ENCODE peak calls at places on chromosomes 6 and 20, in ten cellular contexts. M is HFFc6; F is naive thymus-derived CD8-positive, alpha-beta T cell; C is NCI-H2081; R is activated CD8-positive, alpha-beta memory T cell treated with anti-CD3 and anti-CD28 coated beads for 24 hours; Z is neuronal stem cell; V is SIG-M5; W is amygdala; E is dermis blood vessel endothelial cell; U is stimulated activated CD8-positive, alpha-beta memory T cell treated with anti-CD3 and anti-CD28 coated beads, Interleukin-15, amount 100 ng/mL, for 4 hours. T is an unnamed sample.

GRCh38 chr20:34941224-34941623 is 14.4 kb downstream of the GSS start:
- DNase-seq in U (no peak), M (no peak), R (no peak), C (no peak), Z (no peak), F (no peak), E (peak), W (no peak), V (no peak), T (no peak)

GRCh38 chr6:69881322-69882151 is 15.2 kb downstream of the COL19A1 start:
- DNase-seq in C (no peak), M (no peak), F (no peak), V (no peak), U (no peak), Z (no peak), E (no peak), R (no peak), W (no peak), T (no peak)

GRCh38 chr6:111200823-111201134 is 113.5 kb downstream of the SLC16A10 start:
- DNase-seq in V (no peak), Z (no peak), C (no peak), R (no peak), U (no peak), F (no peak), E (no peak), W (no peak), M (no peak), T (no peak)

GRCh38 chr20:50251992-50252491 is 61.4 kb downstream of the CEBPB start:
- DNase-seq in Z (no peak), M (peak), V (no peak), W (no peak), E (no peak), C (no peak), R (no peak), U (no peak), F (no peak), T (no peak)

GRCh38 chr6:103783344-103783743 is 1076.4 kb downstream of the HACE1 start:
- DNase-seq in F (no peak), Z (no peak), C (no peak), R (no peak), V (no peak), M (no peak), W (no peak), E (peak), U (no peak), T (no peak)

GRCh38 chr20:59010995-59011873 is 4.2 kb upstream of the CTSZ start:
- DNase-seq in E (peak), V (no peak), C (no peak), F (no peak), M (peak), U (no peak), Z (no peak), W (no peak), R (peak), T (peak)

GRCh38 chr6:2663123-2663522 is 87.6 kb downstream of the MYLK4 start:
- DNase-seq in Z (no peak), F (no peak), C (no peak), V (no peak), R (no peak), U (no peak), W (no peak), M (no peak), E (no peak), T (no peak)

GRCh38 chr20:44041001-44041400 is 126.3 kb downstream of the TOX2 start:
- DNase-seq in C (no peak), Z (no peak), R (no peak), F (no peak), E (no peak), V (no peak), W (no peak), U (no peak), M (no peak), T (no peak)

GRCh38 chr6:14934011-14934410 is 311.9 kb upstream of the JARID2 start:
- DNase-seq in V (no peak), W (no peak), E (no peak), U (no peak), F (no peak), C (no peak), Z (no peak), R (no peak), M (no peak), T (no peak)

GRCh38 chr6:152309648-152310047 is 327.5 kb downstream of the SYNE1 start:
- DNase-seq in Z (no peak), E (no peak), M (no peak), V (no peak), F (peak), C (no peak), W (no peak), U (peak), R (peak), T (no peak)

GRCh38 chr6:42199106-42199981 is 4.6 kb upstream of the GUCA1B start:
- DNase-seq in M (peak), U (no peak), R (no peak), Z (no peak), C (no peak), V (no peak), E (no peak), F (no peak), W (no peak), T (no peak)

GRCh38 chr6:169978615-169979161 is 227.3 kb downstream of the ERMARD start:
- DNase-seq in F (no peak), C (no peak), V (no peak), E (peak), U (no peak), Z (no peak), M (no peak), R (no peak), W (no peak), T (no peak)

GRCh38 chr6:168616807-168617756 is 176.1 kb downstream of the SMOC2 start:
- DNase-seq in R (no peak), U (no peak), M (no peak), V (no peak), C (no peak), Z (no peak), W (no peak), F (no peak), E (no peak), T (peak)

GRCh38 chr6:14396826-14397517 is 279.4 kb downstream of the CD83 start:
- DNase-seq in E (no peak), W (no peak), M (no peak), F (no peak), R (no peak), V (no peak), Z (no peak), U (no peak), C (no peak), T (peak)

GRCh38 chr6:69819138-69819537 is 22.3 kb upstream of the LMBRD1 start:
- DNase-seq in Z (no peak), M (no peak), R (no peak), F (no peak), U (no peak), V (no peak), C (no peak), E (no peak), W (no peak), T (no peak)

GRCh38 chr20:12243327-12243726 is 325.6 kb downstream of the BTBD3 start:
- DNase-seq in C (no peak), M (no peak), Z (no peak), U (no peak), F (no peak), R (no peak), E (no peak), W (no peak), V (no peak), T (no peak)

GRCh38 chr20:15380770-15381169 is 1043.4 kb upstream of the FLRT3 start:
- DNase-seq in E (no peak), W (no peak), V (no peak), R (no peak), C (no peak), Z (no peak), U (no peak), F (no peak), M (no peak), T (no peak)

T was measured in neural progenitor cell.